ENCODE peak calls at places on chromosomes 4 and X, in seven cellular contexts. I is CD8-positive, alpha-beta memory T cell; H is activated naive CD4-positive, alpha-beta T cell treated with anti-CD3 and anti-CD28 coated beads, Interleukin-2, amount 10 ng/mL, durations not matched to agents 7 days and 5 days; W is endothelial cell; A is NCI-H460; S is CD4-positive, CD25-positive, alpha-beta regulatory T cell; L is MV-4-11. V is an unnamed sample.
A peak's percentile ranks its signal among the peaks of the same experiment; 100 is the strongest.

GRCh38 chr4:972651-973424 is 531 bp downstream of the DGKQ start:
- DNase-seq in I (peak; percentile 82), H (peak; percentile 78), W (no peak), A (no peak), S (peak; percentile 61), L (no peak), V (no peak)

GRCh38 chr4:11615601-11616000 is 186.9 kb upstream of the HS3ST1 start:
- DNase-seq in I (no peak), H (no peak), W (no peak), A (no peak), S (no peak), L (no peak), V (no peak)

GRCh38 chrX:68041110-68041509 is 392.2 kb downstream of the OPHN1 start:
- DNase-seq in I (no peak), H (no peak), W (no peak), A (no peak), S (no peak), L (no peak), V (no peak)

GRCh38 chr4:57854748-57855147 is 744.6 kb upstream of the IGFBP7 start:
- DNase-seq in I (no peak), H (no peak), W (no peak), A (no peak), S (no peak), L (no peak), V (no peak)

GRCh38 chr4:87120411-87121162 is 99.8 kb downstream of the KLHL8 start:
- DNase-seq in I (no peak), H (no peak), W (no peak), A (no peak), S (no peak), L (no peak), V (peak; percentile 85)

GRCh38 chr4:159308571-159309340 is 205.9 kb downstream of the RAPGEF2 start:
- DNase-seq in I (no peak), H (no peak), W (no peak), A (no peak), S (no peak), L (no peak), V (no peak)

GRCh38 chr4:16264798-16265197 is 38.5 kb upstream of the TAPT1 start:
- DNase-seq in I (no peak), H (no peak), W (no peak), A (peak; percentile 37), S (peak; percentile 53), L (peak; percentile 47), V (no peak)

GRCh38 chrX:112769034-112769433 is 71.6 kb downstream of the AMOT start:
- DNase-seq in I (no peak), H (no peak), W (no peak), A (no peak), S (no peak), L (no peak), V (no peak)

GRCh38 chrX:74537011-74537390 is 77.4 kb downstream of the RLIM start:
- DNase-seq in I (no peak), H (no peak), W (peak; percentile 5), A (no peak), S (no peak), L (no peak), V (no peak)

GRCh38 chr4:162061214-162061613 is 102.6 kb downstream of the FSTL5 start:
- DNase-seq in I (no peak), H (no peak), W (no peak), A (no peak), S (no peak), L (no peak), V (no peak)

GRCh38 chrX:105662248-105662647 is 160.1 kb upstream of the NRK start:
- DNase-seq in I (no peak), H (no peak), W (no peak), A (no peak), S (no peak), L (no peak), V (no peak)

GRCh38 chr4:153514001-153514526 is 47.9 kb downstream of the TMEM131L start:
- DNase-seq in I (no peak), H (no peak), W (no peak), A (no peak), S (no peak), L (no peak), V (no peak)

GRCh38 chr4:109233585-109233984 is 68.9 kb downstream of the COL25A1 start:
- DNase-seq in I (no peak), H (no peak), W (no peak), A (no peak), S (no peak), L (no peak), V (no peak)

GRCh38 chr4:82984459-82984858 is 26.2 kb downstream of the LIN54 start:
- DNase-seq in I (no peak), H (peak; percentile 33), W (no peak), A (no peak), S (no peak), L (peak; percentile 81), V (no peak)

GRCh38 chrX:110146521-110146920 is 143.6 kb downstream of the TMEM164 start:
- DNase-seq in I (no peak), H (peak; percentile 42), W (peak; percentile 20), A (peak; percentile 73), S (peak; percentile 46), L (peak; percentile 38), V (no peak)

GRCh38 chr4:135838889-135839288 is 1637.3 kb upstream of the PABPC4L start:
- DNase-seq in I (no peak), H (no peak), W (no peak), A (peak; percentile 6), S (no peak), L (peak; percentile 56), V (no peak)

GRCh38 chr4:79528241-79528706 is 120.2 kb upstream of the GK2 start:
- DNase-seq in I (no peak), H (peak; percentile 21), W (no peak), A (no peak), S (no peak), L (peak; percentile 32), V (no peak)

GRCh38 chr4:143564472-143564871 is 51.0 kb downstream of the SMARCA5 start:
- DNase-seq in I (no peak), H (no peak), W (no peak), A (no peak), S (no peak), L (no peak), V (no peak)

GRCh38 chr4:56220261-56220660 is 167.0 kb downstream of the AASDH start:
- DNase-seq in I (no peak), H (no peak), W (no peak), A (no peak), S (no peak), L (no peak), V (no peak)

GRCh38 chr4:87865960-87866598 is 33.3 kb downstream of the MEPE start:
- DNase-seq in I (no peak), H (no peak), W (no peak), A (peak; percentile 72), S (no peak), L (no peak), V (no peak)

GRCh38 chrX:116232833-116233232 is 62.3 kb downstream of the AGTR2 start:
- DNase-seq in I (no peak), H (no peak), W (no peak), A (no peak), S (no peak), L (peak; percentile 39), V (no peak)

GRCh38 chrX:109966246-109966645 is 36.7 kb upstream of the TMEM164 start:
- DNase-seq in I (no peak), H (no peak), W (no peak), A (no peak), S (no peak), L (no peak), V (no peak)

GRCh38 chr4:89610236-89610635 is 226.7 kb downstream of the SNCA start:
- DNase-seq in I (no peak), H (no peak), W (no peak), A (no peak), S (no peak), L (no peak), V (no peak)

GRCh38 chr4:152990471-152991131 is 54.5 kb downstream of the FHDC1 start:
- DNase-seq in I (no peak), H (no peak), W (no peak), A (peak; percentile 74), S (no peak), L (no peak), V (no peak)

GRCh38 chr4:7342223-7342576 is 92.5 kb downstream of the PSAPL1 start:
- DNase-seq in I (no peak), H (no peak), W (no peak), A (no peak), S (no peak), L (no peak), V (no peak)

GRCh38 chr4:124846306-124846705 is 133.8 kb upstream of the ANKRD50 start:
- DNase-seq in I (no peak), H (no peak), W (no peak), A (no peak), S (no peak), L (no peak), V (no peak)

GRCh38 chrX:123648028-123648810 is 84.6 kb downstream of the THOC2 start:
- DNase-seq in I (no peak), H (peak; percentile 29), W (peak; percentile 8), A (no peak), S (peak; percentile 1), L (no peak), V (no peak)

GRCh38 chrX:120457766-120458180 is 11.3 kb downstream of the LAMP2 start:
- DNase-seq in I (no peak), H (no peak), W (no peak), A (no peak), S (no peak), L (peak; percentile 73), V (no peak)

GRCh38 chrX:649166-649565 is 18.6 kb downstream of the SHOX start:
- DNase-seq in I (no peak), H (no peak), W (no peak), A (no peak), S (no peak), L (no peak), V (no peak)

GRCh38 chr4:74098628-74098995 is 383 bp downstream of the CXCL2 start:
- DNase-seq in I (no peak), H (no peak), W (no peak), A (no peak), S (no peak), L (no peak), V (no peak)

GRCh38 chr4:178672512-178672911 is 1230.3 kb upstream of the AGA start:
- DNase-seq in I (no peak), H (no peak), W (no peak), A (no peak), S (no peak), L (no peak), V (no peak)

GRCh38 chr4:78512357-78512920 is 39.1 kb upstream of the ANXA3 start:
- DNase-seq in I (no peak), H (no peak), W (no peak), A (no peak), S (no peak), L (no peak), V (no peak)

GRCh38 chr4:20178902-20179576 is 72.7 kb upstream of the SLIT2 start:
- DNase-seq in I (no peak), H (no peak), W (no peak), A (no peak), S (no peak), L (no peak), V (no peak)

GRCh38 chr4:157184300-157184699 is 36.2 kb upstream of the GRIA2 start:
- DNase-seq in I (no peak), H (no peak), W (no peak), A (no peak), S (no peak), L (no peak), V (no peak)

V was measured in breast epithelium.